ENCODE peak calls at places on chromosomes 5 and 9, in nine cellular contexts. V is testis, Y is tibial nerve, Q is transverse colon, K is breast epithelium, J is Peyer's patch, A is HCT116, U is esophagus squamous epithelium, R is GM12878. T is an unnamed sample.

GRCh38 chr9:117411547-117411946 is 3.3 kb downstream of the ASTN2 start:
- DNase-seq in K (no peak), Q (no peak), Y (no peak), U (no peak), A (no peak), J (no peak), R (no peak), V (peak; percentile 61), T (no peak)

GRCh38 chr9:36835271-36835996 is 198.6 kb downstream of the PAX5 start:
- DNase-seq in J (peak; percentile 61), A (no peak), Q (no peak), K (no peak), V (no peak), R (no peak), Y (no peak), U (no peak), T (no peak)

GRCh38 chr5:135435467-135436330 is 11.4 kb downstream of the DCANP1 start:
- DNase-seq in R (no peak), Y (no peak), Q (no peak), J (peak; percentile 36), A (no peak), K (no peak), V (no peak), U (no peak), T (no peak)

GRCh38 chr5:29208026-29208425 is 1985.5 kb upstream of the CDH6 start:
- DNase-seq in Y (no peak), V (no peak), U (no peak), A (no peak), Q (no peak), K (no peak), R (no peak), J (no peak), T (no peak)

GRCh38 chr9:87849144-87849741 is 33.4 kb upstream of the SPATA31E1 start:
- DNase-seq in V (no peak), A (no peak), U (no peak), K (no peak), J (no peak), Y (no peak), R (no peak), Q (no peak), T (no peak)

GRCh38 chr9:114278356-114278755 is 44.5 kb upstream of the ORM1 start:
- DNase-seq in K (no peak), V (no peak), U (no peak), A (no peak), J (no peak), Q (no peak), Y (no peak), R (no peak), T (no peak)

GRCh38 chr9:121735065-121735791 is 83.8 kb downstream of the DAB2IP start:
- DNase-seq in Y (no peak), Q (peak; percentile 58), J (peak; percentile 66), R (no peak), K (no peak), V (peak; percentile 61), U (no peak), A (no peak), T (peak; percentile 45)

GRCh38 chr5:52896524-52897237 is 92.5 kb upstream of the ITGA2 start:
- DNase-seq in V (no peak), A (no peak), U (no peak), R (no peak), Y (no peak), K (no peak), J (no peak), Q (no peak), T (no peak)

GRCh38 chr5:141874262-141874964 is 3.8 kb downstream of the PCDH1 start:
- DNase-seq in J (peak; percentile 89), Y (no peak), U (no peak), A (no peak), V (peak; percentile 19), R (no peak), Q (peak; percentile 87), K (no peak), T (peak; percentile 13)

GRCh38 chr5:141877478-141878185 is 578 bp downstream of the PCDH1 start:
- DNase-seq in A (no peak), V (peak; percentile 23), R (no peak), Q (peak; percentile 48), Y (no peak), J (no peak), U (no peak), K (no peak), T (no peak)

GRCh38 chr5:141876628-141877477 is 1.4 kb downstream of the PCDH1 start:
- DNase-seq in V (peak; percentile 15), Y (no peak), U (no peak), R (no peak), Q (peak; percentile 44), J (peak; percentile 51), K (peak; percentile 48), A (no peak), T (no peak)

GRCh38 chr5:141875022-141875740 is 3.0 kb downstream of the PCDH1 start:
- DNase-seq in Y (no peak), J (peak; percentile 43), V (peak; percentile 16), U (no peak), A (no peak), K (no peak), Q (no peak), R (no peak), T (no peak)

DNA sequence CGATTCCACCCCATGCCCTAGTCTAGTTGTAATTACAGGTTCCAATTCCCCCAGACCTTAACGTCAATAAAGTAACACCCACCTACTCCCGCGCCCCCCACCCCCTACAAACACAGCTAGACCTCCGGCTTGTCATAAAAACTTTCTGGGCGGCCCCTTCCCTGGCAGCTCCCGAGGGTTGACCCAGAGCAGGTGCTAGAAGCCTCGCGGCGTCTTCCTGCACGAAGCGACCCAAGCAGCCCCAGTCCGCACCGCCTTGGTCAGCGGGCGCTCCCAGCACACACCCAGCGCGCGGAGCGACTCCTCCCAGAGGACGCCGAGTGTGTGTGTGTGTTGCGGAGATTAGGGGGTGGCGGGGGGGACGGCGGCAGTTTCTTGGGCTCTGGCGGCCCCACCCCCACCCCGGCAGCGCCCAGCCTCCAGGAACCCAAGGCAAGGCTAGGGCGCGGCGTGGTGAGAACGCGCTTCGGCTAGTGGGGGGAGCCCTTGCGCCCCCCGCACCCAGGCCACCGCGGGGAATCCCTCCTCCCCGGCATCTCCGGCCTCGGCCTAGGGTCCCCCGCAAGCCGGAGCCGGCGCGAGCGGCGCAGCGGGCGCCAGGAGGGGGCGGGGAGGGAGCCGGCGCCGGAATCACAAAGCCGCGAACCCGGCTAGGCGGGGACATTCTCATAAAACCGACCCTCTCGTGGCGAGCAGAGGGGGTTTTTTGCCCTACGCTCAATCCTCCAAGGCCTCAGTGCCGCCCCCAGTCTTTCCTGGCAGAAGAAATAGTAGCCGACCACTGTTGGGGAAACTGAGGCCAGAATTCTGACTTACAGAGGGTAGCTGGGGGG is 2.2 kb downstream of the PCDH1 start:
- DNase-seq in K (no peak), U (no peak), R (no peak), Y (no peak), V (peak; percentile 42), Q (peak; percentile 86), J (peak; percentile 84), A (no peak), T (no peak)
- TF ChIP-seq POLR2A in K (peak; percentile 10), U (no peak), R (no peak), Y (peak; percentile 42), V (no peak), Q (peak; percentile 97), J (peak; percentile 95), A (no peak), T (no peak)

GRCh38 chr5:34736445-34737119 is 80.5 kb downstream of the RAI14 start:
- DNase-seq in A (peak; percentile 8), Q (no peak), V (no peak), J (no peak), U (no peak), Y (no peak), K (no peak), R (no peak), T (no peak)

GRCh38 chr5:34738381-34738780 is 82.3 kb downstream of the RAI14 start:
- DNase-seq in R (no peak), V (no peak), K (no peak), J (no peak), Y (no peak), U (no peak), A (no peak), Q (no peak), T (no peak)

GRCh38 chr5:34734321-34734720 is 78.2 kb downstream of the RAI14 start:
- DNase-seq in R (no peak), V (no peak), Y (no peak), Q (no peak), U (no peak), A (no peak), J (no peak), K (no peak), T (no peak)

GRCh38 chr5:34731435-34732232 is 75.5 kb downstream of the RAI14 start:
- DNase-seq in R (no peak), Q (no peak), A (no peak), K (no peak), U (no peak), J (no peak), V (no peak), Y (no peak), T (no peak)

DNA sequence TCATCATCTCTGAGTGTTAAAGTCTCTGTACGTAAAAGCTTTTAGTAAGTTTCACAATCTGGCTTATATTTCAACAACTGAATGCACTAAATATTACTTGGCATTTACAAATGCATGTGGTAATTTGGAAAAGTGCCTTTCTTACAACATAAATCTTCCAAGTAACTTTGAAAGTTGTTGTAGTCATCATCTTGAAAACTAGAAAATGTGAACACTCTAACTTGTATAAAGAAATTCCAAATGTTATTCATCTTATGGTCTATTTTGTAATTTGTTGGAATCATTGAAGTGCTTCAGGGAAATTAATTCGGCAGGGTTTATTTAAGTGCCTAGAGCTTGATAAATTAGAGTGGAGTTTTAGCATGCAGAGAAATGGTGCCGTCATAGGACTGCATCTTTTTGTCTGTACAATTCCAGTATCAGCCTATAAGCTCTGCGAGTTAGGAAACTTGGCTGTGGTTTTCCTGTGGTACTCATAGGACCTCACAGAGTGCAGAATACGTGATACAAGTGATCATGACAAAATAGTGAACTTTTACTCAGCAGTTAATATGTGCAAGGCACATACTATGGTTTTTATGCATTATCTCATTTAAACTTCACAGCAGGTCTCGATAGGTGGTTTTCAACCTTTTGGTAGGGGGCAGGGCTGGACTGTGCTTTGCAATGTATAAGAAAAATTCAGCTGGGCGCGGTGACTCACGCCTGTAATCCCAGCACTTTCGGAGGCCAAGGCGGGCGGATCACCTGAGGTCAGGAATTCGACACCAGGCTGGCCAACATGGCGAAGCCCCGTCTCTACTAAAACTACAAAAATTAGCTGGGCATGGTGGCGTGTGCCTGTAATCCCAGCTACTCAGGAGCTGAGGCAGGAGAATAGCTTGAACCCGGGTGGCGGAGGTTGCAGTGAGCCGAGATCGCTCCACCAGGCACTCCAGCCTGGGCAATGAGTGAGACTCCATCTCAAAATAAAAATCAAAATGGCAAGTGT is 79.6 kb downstream of the RAI14 start:
- DNase-seq in U (no peak), Q (no peak), Y (no peak), V (no peak), J (no peak), A (no peak), K (no peak), R (no peak), T (no peak)
- H3K27ac ChIP-seq in U (no peak overlapping the region), Q (no peak overlapping the region), Y (no peak overlapping the region), V (no peak overlapping the region), J (no peak overlapping the region), A (no peak overlapping the region), K (no peak overlapping the region), R (no peak overlapping the region), T (no peak overlapping the region)

GRCh38 chr9:125141751-125142150 is 1.6 kb downstream of the SCAI start:
- DNase-seq in J (no peak), Y (no peak), Q (no peak), K (no peak), R (no peak), V (no peak), A (no peak), U (no peak), T (no peak)

GRCh38 chr9:125145425-125145824 is 2.1 kb upstream of the SCAI start:
- DNase-seq in K (no peak), V (no peak), Y (no peak), A (no peak), U (no peak), R (no peak), J (no peak), Q (no peak), T (no peak)

GRCh38 chr9:125141251-125141650 is 2.1 kb downstream of the SCAI start:
- DNase-seq in J (no peak), U (no peak), Q (no peak), Y (no peak), R (no peak), K (no peak), V (no peak), A (no peak), T (no peak)

GRCh38 chr9:125142560-125143376 is 560 bp downstream of the SCAI start:
- DNase-seq in A (no peak), R (no peak), K (no peak), Q (peak; percentile 11), J (no peak), V (peak; percentile 20), U (no peak), Y (no peak), T (no peak)

DNA sequence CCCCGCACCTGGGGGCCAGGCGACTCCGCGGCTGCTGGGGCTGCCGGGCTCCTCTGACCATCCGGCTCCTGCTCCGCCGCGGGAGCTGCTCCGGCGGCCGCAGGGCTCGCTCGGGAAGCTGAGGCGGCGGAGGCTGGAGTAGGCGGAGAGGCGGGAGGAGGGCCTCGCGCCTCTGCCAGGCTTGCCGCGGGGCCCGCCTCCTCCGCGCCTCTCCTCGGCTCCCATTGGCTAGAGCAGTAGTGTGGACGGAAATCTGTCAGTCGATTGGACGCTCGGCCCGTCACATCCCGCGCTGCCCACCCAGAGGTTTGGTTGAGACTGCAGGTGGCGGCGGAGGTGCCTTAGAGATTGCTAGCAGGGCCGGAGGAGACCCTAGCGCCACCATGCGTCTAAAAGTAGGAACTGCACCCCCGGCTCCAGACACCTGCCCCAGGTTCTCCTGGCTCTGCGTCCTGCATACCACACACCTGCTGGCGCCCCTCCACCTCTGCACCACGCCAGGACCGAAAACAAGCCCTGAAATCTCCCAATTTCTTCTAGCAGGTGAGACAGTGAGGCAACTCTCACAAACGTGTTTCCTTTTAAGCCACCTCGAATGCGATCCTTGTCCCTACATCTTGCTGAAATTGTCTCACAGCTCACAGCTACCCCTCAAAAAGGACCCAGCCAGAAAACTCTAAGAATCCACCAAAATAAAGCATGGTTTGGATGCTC is at the start of gene SCAI:
- DNase-seq in Q (peak; percentile 99), Y (peak; percentile 98), A (peak; percentile 98), J (peak; percentile 100), K (peak; percentile 99), V (peak; percentile 100), U (peak; percentile 96), R (peak; percentile 95), T (peak; percentile 99)
- TF ChIP-seq POLR2A in Q (peak; percentile 34), Y (peak; percentile 42), A (no peak), J (peak; percentile 49), K (no peak), V (no peak), U (no peak), R (peak; percentile 75), T (no peak)

GRCh38 chr5:177508217-177508611 is 1.4 kb downstream of the DOK3 start:
- DNase-seq in J (no peak), U (no peak), Q (no peak), A (no peak), K (no peak), Y (no peak), V (no peak), R (no peak), T (no peak)

GRCh38 chr5:177510567-177511053 is 984 bp upstream of the DOK3 start:
- DNase-seq in V (no peak), Y (no peak), U (no peak), A (no peak), K (no peak), J (peak; percentile 85), Q (peak; percentile 51), R (no peak), T (no peak)

GRCh38 chr5:177508837-177509236 is 789 bp downstream of the DOK3 start:
- DNase-seq in K (no peak), U (no peak), J (peak; percentile 60), R (no peak), V (no peak), Q (no peak), A (no peak), Y (no peak), T (no peak)

GRCh38 chr5:177509991-177510566 is 453 bp upstream of the DOK3 start:
- DNase-seq in Q (no peak), J (peak; percentile 83), Y (no peak), U (no peak), V (no peak), A (no peak), K (no peak), R (no peak), T (no peak)

GRCh38 chr5:177509361-177509951 is at the start of gene DOK3:
- DNase-seq in J (peak; percentile 81), R (no peak), K (no peak), V (no peak), U (no peak), A (no peak), Y (no peak), Q (peak; percentile 67), T (no peak)
- H3K27ac ChIP-seq in J (peak within 1 kb of the TSS; percentile 74), R (peak within 1 kb of the TSS; percentile 87), K (no peak within 1 kb of the TSS), V (no peak within 1 kb of the TSS), U (peak within 1 kb of the TSS; percentile 79), A (no peak within 1 kb of the TSS), Y (peak within 1 kb of the TSS; percentile 63), Q (peak within 1 kb of the TSS; percentile 78), T (no peak within 1 kb of the TSS)